ENCODE peak calls at places on chromosome 7, in four cellular contexts. T, X, P and D are unnamed samples. For H3K9me3, the result is how much of the 10 kb centered on the place peaks cover.

GRCh38 chr7:98202367-98203195 is 8.7 kb upstream of the BHLHA15 start:
- DNase-seq in X (no peak), T (peak), P (no peak), D (no peak)

GRCh38 chr7:98569606-98570337 is 47.3 kb upstream of the NPTX2 start:
- DNase-seq in X (no peak), P (no peak), T (no peak), D (no peak)

GRCh38 chr7:64863021-64863420 is 40.1 kb upstream of the ZNF273 start:
- DNase-seq in P (no peak), T (no peak), X (no peak), D (no peak)

GRCh38 chr7:155190608-155191536 is 106.8 kb upstream of the INSIG1 start:
- DNase-seq in T (no peak), P (no peak), X (no peak), D (no peak)

GRCh38 chr7:95335093-95335492 is 10.8 kb upstream of the PON1 start:
- DNase-seq in T (no peak), P (no peak), X (no peak), D (no peak)

GRCh38 chr7:102842284-102842683 is 70.5 kb upstream of the LRRC17 start:
- DNase-seq in X (no peak), T (no peak), P (no peak), D (no peak)

GRCh38 chr7:145398758-145399157 is 562.9 kb upstream of the TPK1 start:
- DNase-seq in P (no peak), X (no peak), T (no peak), D (no peak)

GRCh38 chr7:602341-603141 is 82.9 kb upstream of the PDGFA start:
- DNase-seq in X (peak), P (no peak), T (no peak), D (no peak)

GRCh38 chr7:91957823-91958222 is 17.2 kb downstream of the AKAP9 start:
- DNase-seq in T (no peak), X (no peak), P (no peak), D (no peak)

GRCh38 chr7:95478139-95479037 is 7.4 kb upstream of the ASB4 start:
- DNase-seq in T (no peak), X (peak), P (no peak), D (no peak)

GRCh38 chr7:7077945-7078344 is 104.4 kb upstream of the C1GALT1 start:
- DNase-seq in T (no peak), X (no peak), P (no peak), D (no peak)

DNA sequence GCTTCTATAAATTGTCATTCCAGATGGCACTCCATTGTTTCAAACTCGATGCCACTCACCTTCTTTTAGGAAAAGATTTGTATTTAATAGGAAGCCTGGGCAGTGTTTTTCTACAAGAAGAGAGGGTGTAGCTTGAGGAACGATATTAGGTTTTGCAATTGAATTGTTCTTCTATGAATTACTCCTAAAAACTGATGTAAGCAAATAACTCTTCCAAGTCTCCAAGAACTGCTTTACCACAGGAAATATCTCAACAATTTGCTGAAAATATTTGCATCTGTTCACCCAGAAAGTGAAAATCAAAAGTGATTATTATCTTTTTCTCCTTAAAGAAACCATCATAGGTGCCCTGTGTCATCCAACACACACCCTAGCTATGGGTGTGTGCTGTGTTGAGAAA is 261.3 kb upstream of the MEOX2 start:
- DNase-seq in T (no peak), P (no peak), X (no peak), D (no peak)
- TF ChIP-seq SUZ12 in T (no peak), P (no peak), X (no peak), D (no peak)

GRCh38 chr7:4100148-4100547 is 581.9 kb upstream of the FOXK1 start:
- DNase-seq in X (no peak), P (no peak), T (no peak), D (no peak)

GRCh38 chr7:4097001-4097609 is 585.0 kb upstream of the FOXK1 start:
- DNase-seq in P (no peak), X (no peak), T (no peak), D (no peak)

GRCh38 chr7:4100691-4101090 is 581.4 kb upstream of the FOXK1 start:
- DNase-seq in P (no peak), T (no peak), X (no peak), D (no peak)

GRCh38 chr7:4102231-4102841 is 579.8 kb upstream of the FOXK1 start:
- DNase-seq in T (no peak), P (no peak), X (no peak), D (no peak)

DNA sequence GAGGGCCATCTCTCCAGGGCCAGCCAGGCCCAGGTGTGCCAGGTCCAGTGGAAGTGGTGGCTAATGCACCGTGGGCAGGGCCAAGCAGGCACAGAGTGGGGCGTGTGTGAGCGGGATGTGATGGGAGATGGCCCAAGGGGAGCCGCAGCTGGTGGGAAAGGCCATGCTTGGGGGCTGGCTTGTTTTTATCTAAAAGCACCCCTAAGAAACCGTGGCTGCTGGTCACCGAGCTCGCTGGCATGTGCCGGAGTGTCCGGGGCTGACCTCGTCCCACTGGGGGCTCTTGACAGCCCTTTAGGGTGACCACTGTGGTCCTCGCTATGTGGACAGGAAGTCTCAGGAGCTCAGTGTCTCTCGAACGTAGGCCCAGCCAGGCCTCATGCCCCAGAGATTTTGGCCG is 582.4 kb upstream of the FOXK1 start:
- DNase-seq in X (no peak), P (no peak), T (no peak), D (no peak)
- H3K9me3 ChIP-seq in X (under half), P (under half), T (under half), D (under half)

DNA sequence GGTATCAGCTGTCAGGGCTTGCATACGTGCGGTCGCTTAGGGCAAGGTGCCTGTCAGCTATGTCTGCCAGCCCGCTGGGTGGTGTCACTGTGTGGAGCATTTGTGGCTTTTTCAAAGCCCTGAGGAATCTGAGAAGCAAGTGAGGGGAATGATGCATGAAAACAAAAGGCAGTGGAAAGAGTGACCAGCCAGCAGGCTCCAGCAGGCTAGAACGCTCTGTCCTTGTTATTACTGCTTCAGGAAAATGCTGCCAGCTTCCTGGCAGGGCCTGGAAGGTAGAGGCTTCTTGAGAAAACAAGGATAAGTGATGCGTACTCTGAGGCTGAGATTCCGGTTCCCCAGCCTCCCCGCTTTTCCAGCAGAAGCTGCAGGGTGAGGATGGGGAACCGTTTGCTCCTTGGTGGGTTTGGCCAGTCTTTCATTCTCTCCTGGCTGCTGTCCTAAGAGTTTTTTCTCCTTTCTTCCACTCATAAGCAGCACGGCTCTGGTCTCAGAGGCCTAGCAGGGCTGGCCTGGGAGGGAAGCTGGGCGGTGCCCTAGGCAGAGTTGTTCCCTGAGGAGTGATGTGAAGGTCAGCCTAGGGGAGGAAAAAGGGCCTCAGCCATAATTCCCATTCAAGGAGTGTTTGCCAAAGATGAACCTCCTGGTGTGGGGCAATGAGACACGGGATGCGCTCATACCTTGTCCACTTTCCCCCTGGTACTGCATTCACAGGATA is 42.8 kb upstream of the MKLN1 start:
- DNase-seq in T (no peak), X (no peak), P (no peak), D (no peak)
- TF ChIP-seq SUZ12 in T (no peak), X (no peak), P (no peak), D (no peak)

DNA sequence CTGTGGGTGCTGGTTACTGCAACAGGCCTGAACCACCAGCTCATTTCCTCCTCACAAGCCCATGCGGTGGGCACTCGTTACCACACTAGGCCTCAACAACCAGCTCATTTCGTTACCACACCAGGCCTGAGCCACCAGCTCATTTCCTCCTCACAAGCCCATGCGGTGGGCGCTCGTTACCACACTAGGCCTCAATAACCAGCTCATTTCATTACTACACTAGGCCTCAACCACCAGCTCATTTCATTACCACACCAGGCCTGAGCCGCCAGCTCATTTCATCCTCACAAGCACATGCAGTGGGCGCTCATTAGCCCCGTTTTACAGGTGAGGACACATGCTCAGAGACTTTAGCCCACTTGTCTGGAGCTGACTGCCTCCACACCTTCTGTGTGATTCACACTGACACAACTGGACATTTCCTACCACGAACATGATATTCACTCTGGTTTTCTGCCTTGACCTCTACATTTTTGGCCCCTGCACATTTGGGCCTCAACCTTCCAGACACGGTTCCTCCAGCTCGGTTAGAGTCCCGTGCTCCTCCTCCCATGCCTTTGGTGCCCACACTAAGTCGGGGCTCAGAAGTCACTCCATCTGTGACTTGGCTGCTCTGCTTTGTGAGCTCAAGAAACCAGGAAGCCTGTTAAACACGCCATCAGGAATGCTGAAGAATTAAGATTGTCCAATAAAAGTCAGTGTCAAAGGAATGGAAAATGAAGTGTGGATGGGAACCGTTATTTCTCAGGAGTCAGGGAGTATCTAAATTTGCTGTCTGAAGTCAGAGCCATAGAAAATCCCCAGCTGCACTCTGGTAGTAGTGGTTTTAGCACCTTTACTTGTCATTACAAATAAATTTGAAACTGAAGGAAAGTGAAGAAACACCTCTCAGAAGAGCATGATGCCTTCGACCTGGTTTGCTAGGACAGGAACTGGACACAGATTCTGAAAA is 55.8 kb upstream of the LANCL2 start:
- DNase-seq in T (peak), X (no peak), P (no peak), D (no peak)
- H3K9me3 ChIP-seq in T (under half), X (under half), P (under half), D (under half)

GRCh38 chr7:34277801-34278195 is 372.5 kb downstream of the BMPER start:
- DNase-seq in X (no peak), T (no peak), P (no peak), D (no peak)

GRCh38 chr7:34277016-34277800 is 371.9 kb downstream of the BMPER start:
- DNase-seq in P (no peak), X (no peak), T (no peak), D (no peak)

GRCh38 chr7:34275629-34276028 is 370.3 kb downstream of the BMPER start:
- DNase-seq in T (no peak), X (no peak), P (no peak), D (no peak)

GRCh38 chr7:34282271-34282670 is 375.7 kb upstream of the NPSR1 start:
- DNase-seq in T (no peak), X (no peak), P (no peak), D (no peak)

GRCh38 chr7:34281260-34281659 is 375.9 kb downstream of the BMPER start:
- DNase-seq in T (no peak), P (no peak), X (peak), D (no peak)
- TF ChIP-seq SUZ12 in T (no peak), P (no peak), X (no peak), D (no peak)

GRCh38 chr7:100066953-100067352 is 14.6 kb downstream of the ZNF3 start:
- DNase-seq in T (no peak), X (no peak), P (no peak), D (no peak)

GRCh38 chr7:100069991-100070390 is 11.5 kb downstream of the ZNF3 start:
- DNase-seq in X (no peak), T (no peak), P (no peak), D (no peak)

GRCh38 chr7:100072462-100072861 is 9.1 kb downstream of the ZNF3 start:
- DNase-seq in P (no peak), X (no peak), T (no peak), D (no peak)

GRCh38 chr7:100075418-100075817 is 6.1 kb downstream of the ZNF3 start:
- DNase-seq in X (no peak), T (no peak), P (no peak), D (no peak)

DNA sequence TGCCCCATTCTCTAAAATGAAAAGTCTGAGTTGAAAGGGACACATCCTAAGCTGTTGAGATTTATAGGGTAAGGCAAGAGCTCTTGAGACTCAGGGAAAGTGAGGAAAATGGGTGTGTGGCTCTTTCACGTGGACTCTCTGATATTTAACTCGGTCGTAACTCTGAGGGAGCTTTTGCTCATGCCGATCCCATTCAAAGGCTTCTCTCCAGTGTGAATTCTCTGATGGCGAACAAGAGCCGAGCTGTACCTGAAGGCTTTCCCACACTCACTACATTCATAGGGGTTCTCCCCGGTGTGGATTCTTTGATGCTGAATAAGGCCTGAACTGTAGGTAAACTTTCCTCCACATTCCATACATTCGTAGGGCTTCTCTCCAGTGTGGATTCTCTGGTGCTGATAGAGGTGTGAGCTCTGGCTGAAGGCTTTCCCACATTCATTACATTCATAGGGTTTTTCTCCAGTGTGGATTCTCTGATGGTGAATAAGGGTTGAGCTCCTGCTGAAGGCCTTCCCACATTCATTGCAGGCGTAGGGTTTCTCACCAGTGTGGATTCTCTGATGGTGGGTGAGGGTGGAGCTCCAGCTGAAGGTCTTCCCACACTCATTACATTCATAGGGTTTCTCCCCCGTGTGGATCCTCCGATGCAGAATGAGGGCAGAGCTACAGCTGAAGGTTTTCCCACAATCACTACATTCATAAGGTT is 10.4 kb downstream of the ZNF3 start:
- DNase-seq in X (no peak), P (no peak), T (no peak), D (no peak)
- H3K9me3 ChIP-seq in X (under half), P (half or more), T (under half), D (half or more)

GRCh38 chr7:137390076-137390475 is 46.5 kb upstream of the PTN start:
- DNase-seq in P (no peak), X (no peak), T (no peak), D (no peak)
- TF ChIP-seq SUZ12 in P (no peak), X (no peak), T (no peak), D (no peak)

GRCh38 chr7:42543953-42544352 is 306.9 kb upstream of the GLI3 start:
- DNase-seq in X (no peak), T (no peak), P (no peak), D (no peak)
- H3K9me3 ChIP-seq in X (half or more), T (under half), P (under half), D (half or more)